ENCODE peak calls at places on chromosomes 13 and 19, in nine cellular contexts. One of them, this sample, is unnamed.

GRCh38 chr19:45218887-45219780 is 26.1 kb downstream of the EXOC3L2 start:
- DNase-seq in tibial nerve: no peak
- DNase-seq in left ventricle myocardium inferior: no peak
- DNase-seq in endothelial cell: no peak
- DNase-seq in brain microvascular endothelial cell: no peak
- DNase-seq in ELF-1: no peak
- DNase-seq in NCI-H774: no peak
- DNase-seq in anterior cingulate cortex: no peak
- DNase-seq in stimulated activated CD8-positive, alpha-beta memory T cell treated with anti-CD3 and anti-CD28 coated beads, Interleukin-2, amount 100 ng/mL, for 48 hours: no peak
- DNase-seq in this sample: no peak

GRCh38 chr13:59970847-59971246 is 192.9 kb downstream of the DIAPH3 start:
- DNase-seq in tibial nerve: no peak
- DNase-seq in left ventricle myocardium inferior: no peak
- DNase-seq in endothelial cell: no peak
- DNase-seq in brain microvascular endothelial cell: no peak
- DNase-seq in ELF-1: peak
- DNase-seq in NCI-H774: no peak
- DNase-seq in anterior cingulate cortex: no peak
- DNase-seq in stimulated activated CD8-positive, alpha-beta memory T cell treated with anti-CD3 and anti-CD28 coated beads, Interleukin-2, amount 100 ng/mL, for 48 hours: no peak
- DNase-seq in this sample: no peak

GRCh38 chr19:40314646-40315045 is 29.5 kb upstream of the AKT2 start:
- DNase-seq in tibial nerve: no peak
- DNase-seq in left ventricle myocardium inferior: no peak
- DNase-seq in endothelial cell: no peak
- DNase-seq in brain microvascular endothelial cell: no peak
- DNase-seq in ELF-1: no peak
- DNase-seq in NCI-H774: no peak
- DNase-seq in anterior cingulate cortex: no peak
- DNase-seq in stimulated activated CD8-positive, alpha-beta memory T cell treated with anti-CD3 and anti-CD28 coated beads, Interleukin-2, amount 100 ng/mL, for 48 hours: no peak
- DNase-seq in this sample: no peak

GRCh38 chr13:51419015-51419636 is 33.7 kb downstream of the INTS6 start:
- DNase-seq in tibial nerve: no peak
- DNase-seq in left ventricle myocardium inferior: no peak
- DNase-seq in endothelial cell: no peak
- DNase-seq in brain microvascular endothelial cell: no peak
- DNase-seq in ELF-1: no peak
- DNase-seq in NCI-H774: no peak
- DNase-seq in anterior cingulate cortex: no peak
- DNase-seq in stimulated activated CD8-positive, alpha-beta memory T cell treated with anti-CD3 and anti-CD28 coated beads, Interleukin-2, amount 100 ng/mL, for 48 hours: no peak
- DNase-seq in this sample: no peak

GRCh38 chr13:81907973-81908372 is 1567.0 kb upstream of the SPRY2 start:
- DNase-seq in tibial nerve: no peak
- DNase-seq in left ventricle myocardium inferior: no peak
- DNase-seq in endothelial cell: no peak
- DNase-seq in brain microvascular endothelial cell: no peak
- DNase-seq in ELF-1: no peak
- DNase-seq in NCI-H774: no peak
- DNase-seq in anterior cingulate cortex: no peak
- DNase-seq in stimulated activated CD8-positive, alpha-beta memory T cell treated with anti-CD3 and anti-CD28 coated beads, Interleukin-2, amount 100 ng/mL, for 48 hours: no peak
- DNase-seq in this sample: no peak

GRCh38 chr13:49246850-49247721 is 639 bp upstream of the CDADC1 start:
- DNase-seq in tibial nerve: no peak
- DNase-seq in left ventricle myocardium inferior: no peak
- DNase-seq in endothelial cell: no peak
- DNase-seq in brain microvascular endothelial cell: no peak
- DNase-seq in ELF-1: no peak
- DNase-seq in NCI-H774: no peak
- DNase-seq in anterior cingulate cortex: no peak
- DNase-seq in stimulated activated CD8-positive, alpha-beta memory T cell treated with anti-CD3 and anti-CD28 coated beads, Interleukin-2, amount 100 ng/mL, for 48 hours: no peak
- DNase-seq in this sample: no peak

GRCh38 chr19:45293682-45294081 is 29.0 kb downstream of the CKM start:
- DNase-seq in tibial nerve: no peak
- DNase-seq in left ventricle myocardium inferior: no peak
- DNase-seq in endothelial cell: no peak
- DNase-seq in brain microvascular endothelial cell: no peak
- DNase-seq in ELF-1: no peak
- DNase-seq in NCI-H774: no peak
- DNase-seq in anterior cingulate cortex: no peak
- DNase-seq in stimulated activated CD8-positive, alpha-beta memory T cell treated with anti-CD3 and anti-CD28 coated beads, Interleukin-2, amount 100 ng/mL, for 48 hours: no peak
- DNase-seq in this sample: no peak

GRCh38 chr13:112616586-112617381 is 28.8 kb upstream of the TUBGCP3 start:
- DNase-seq in tibial nerve: no peak
- DNase-seq in left ventricle myocardium inferior: no peak
- DNase-seq in endothelial cell: peak
- DNase-seq in brain microvascular endothelial cell: peak
- DNase-seq in ELF-1: peak
- DNase-seq in NCI-H774: peak
- DNase-seq in anterior cingulate cortex: no peak
- DNase-seq in stimulated activated CD8-positive, alpha-beta memory T cell treated with anti-CD3 and anti-CD28 coated beads, Interleukin-2, amount 100 ng/mL, for 48 hours: no peak
- DNase-seq in this sample: no peak

GRCh38 chr19:5103812-5104410 is 135.0 kb downstream of the KDM4B start:
- DNase-seq in tibial nerve: no peak
- DNase-seq in left ventricle myocardium inferior: no peak
- DNase-seq in endothelial cell: no peak
- DNase-seq in brain microvascular endothelial cell: no peak
- DNase-seq in ELF-1: no peak
- DNase-seq in NCI-H774: no peak
- DNase-seq in anterior cingulate cortex: peak
- DNase-seq in stimulated activated CD8-positive, alpha-beta memory T cell treated with anti-CD3 and anti-CD28 coated beads, Interleukin-2, amount 100 ng/mL, for 48 hours: no peak
- DNase-seq in this sample: no peak

GRCh38 chr13:112685856-112686255 is 4.0 kb upstream of the ATP11A start:
- DNase-seq in tibial nerve: no peak
- DNase-seq in left ventricle myocardium inferior: no peak
- DNase-seq in endothelial cell: no peak
- DNase-seq in brain microvascular endothelial cell: no peak
- DNase-seq in ELF-1: no peak
- DNase-seq in NCI-H774: no peak
- DNase-seq in anterior cingulate cortex: no peak
- DNase-seq in stimulated activated CD8-positive, alpha-beta memory T cell treated with anti-CD3 and anti-CD28 coated beads, Interleukin-2, amount 100 ng/mL, for 48 hours: no peak
- DNase-seq in this sample: no peak

GRCh38 chr19:56670961-56671612 is 470 bp downstream of the ZNF835 start:
- DNase-seq in tibial nerve: no peak
- DNase-seq in left ventricle myocardium inferior: no peak
- DNase-seq in endothelial cell: no peak
- DNase-seq in brain microvascular endothelial cell: no peak
- DNase-seq in ELF-1: no peak
- DNase-seq in NCI-H774: peak
- DNase-seq in anterior cingulate cortex: no peak
- DNase-seq in stimulated activated CD8-positive, alpha-beta memory T cell treated with anti-CD3 and anti-CD28 coated beads, Interleukin-2, amount 100 ng/mL, for 48 hours: no peak
- DNase-seq in this sample: no peak

GRCh38 chr19:13083008-13083404 is 19.7 kb downstream of the LYL1 start:
- DNase-seq in tibial nerve: no peak
- DNase-seq in left ventricle myocardium inferior: no peak
- DNase-seq in endothelial cell: no peak
- DNase-seq in brain microvascular endothelial cell: no peak
- DNase-seq in ELF-1: no peak
- DNase-seq in NCI-H774: no peak
- DNase-seq in anterior cingulate cortex: no peak
- DNase-seq in stimulated activated CD8-positive, alpha-beta memory T cell treated with anti-CD3 and anti-CD28 coated beads, Interleukin-2, amount 100 ng/mL, for 48 hours: no peak
- DNase-seq in this sample: no peak

GRCh38 chr13:94154362-94154761 is 325.1 kb downstream of the DCT start:
- DNase-seq in tibial nerve: peak
- DNase-seq in left ventricle myocardium inferior: no peak
- DNase-seq in endothelial cell: no peak
- DNase-seq in brain microvascular endothelial cell: peak
- DNase-seq in ELF-1: no peak
- DNase-seq in NCI-H774: no peak
- DNase-seq in anterior cingulate cortex: no peak
- DNase-seq in stimulated activated CD8-positive, alpha-beta memory T cell treated with anti-CD3 and anti-CD28 coated beads, Interleukin-2, amount 100 ng/mL, for 48 hours: no peak
- DNase-seq in this sample: no peak

This sample was measured in retina.